ENCODE peak calls at places on chromosome 15, in eight cellular contexts. U is progenitor cell of endocrine pancreas, Q is GM23338, G is WERI-Rb-1, N is thoracic aorta, J is SK-N-SH, W is endothelial cell, O is IMR-90. R is an unnamed sample.

GRCh38 chr15:87736401-87736800 is 520.1 kb downstream of the NTRK3 start:
- DNase-seq in G (no peak), O (peak), J (no peak), Q (no peak), N (no peak), U (no peak), W (no peak), R (no peak)

GRCh38 chr15:41559489-41560177 is 621 bp downstream of the TYRO3 start:
- DNase-seq in G (no peak), Q (no peak), W (no peak), N (no peak), J (peak), O (no peak), U (no peak), R (no peak)

GRCh38 chr15:72339777-72340177 is 19.8 kb upstream of the CELF6 start:
- DNase-seq in U (no peak), G (no peak), N (no peak), J (peak), Q (no peak), W (no peak), O (peak), R (no peak)

GRCh38 chr15:72042865-72043264 is 75.1 kb downstream of the MYO9A start:
- DNase-seq in G (no peak), Q (no peak), U (no peak), N (no peak), J (no peak), W (no peak), O (no peak), R (no peak)

GRCh38 chr15:36954486-36954885 is 145.9 kb downstream of the MEIS2 start:
- DNase-seq in G (no peak), N (no peak), W (no peak), Q (no peak), U (no peak), O (peak), J (no peak), R (no peak)

GRCh38 chr15:40235201-40235890 is 3.5 kb upstream of the PAK6 start:
- DNase-seq in W (no peak), N (no peak), G (no peak), O (no peak), U (no peak), J (peak), Q (peak), R (no peak)

GRCh38 chr15:72474466-72474911 is 359 bp downstream of the ARIH1 start:
- DNase-seq in J (no peak), G (no peak), Q (no peak), N (no peak), U (no peak), W (peak), O (no peak), R (no peak)

GRCh38 chr15:90062023-90062728 is 40.1 kb downstream of the IDH2 start:
- DNase-seq in N (no peak), O (no peak), G (no peak), Q (peak), U (no peak), J (no peak), W (peak), R (no peak)

GRCh38 chr15:40338921-40339620 is 1.7 kb downstream of the CCDC9B start:
- DNase-seq in N (peak), G (no peak), J (no peak), U (no peak), Q (no peak), W (no peak), O (peak), R (no peak)

GRCh38 chr15:48541659-48542334 is 103.7 kb downstream of the FBN1 start:
- DNase-seq in U (no peak), J (peak), W (no peak), Q (no peak), N (no peak), G (no peak), O (peak), R (no peak)

GRCh38 chr15:31036783-31037182 is 45.4 kb upstream of the MTMR10 start:
- DNase-seq in G (no peak), W (no peak), J (no peak), Q (no peak), N (no peak), O (no peak), U (no peak), R (no peak)

GRCh38 chr15:44441095-44441501 is 13.7 kb downstream of the CTDSPL2 start:
- DNase-seq in U (no peak), N (no peak), O (no peak), W (no peak), Q (peak), G (no peak), J (no peak), R (no peak)

GRCh38 chr15:37744521-37744920 is 189.9 kb upstream of the TMCO5A start:
- DNase-seq in J (no peak), N (no peak), U (no peak), O (no peak), G (no peak), W (no peak), Q (no peak), R (no peak)

GRCh38 chr15:40872791-40873526 is 1.1 kb downstream of the RHOV start:
- DNase-seq in U (no peak), J (no peak), W (no peak), N (no peak), G (no peak), Q (no peak), O (no peak), R (no peak)

GRCh38 chr15:92584105-92584504 is 71.5 kb downstream of the FAM174B start:
- DNase-seq in N (no peak), W (no peak), G (no peak), U (no peak), Q (no peak), O (no peak), J (no peak), R (no peak)

GRCh38 chr15:66798426-66799061 is 96.5 kb downstream of the SMAD6 start:
- DNase-seq in N (no peak), G (no peak), O (peak), U (no peak), J (no peak), W (no peak), Q (no peak), R (no peak)

GRCh38 chr15:72375501-72375845 is 341 bp downstream of the HEXA start:
- DNase-seq in O (no peak), J (no peak), U (no peak), W (no peak), N (no peak), Q (peak), G (no peak), R (peak)

GRCh38 chr15:40702077-40702476 is 7.1 kb downstream of the RAD51 start:
- DNase-seq in O (peak), U (no peak), J (peak), N (no peak), Q (peak), W (no peak), G (no peak), R (no peak)

GRCh38 chr15:100663066-100663465 is 60.7 kb downstream of the ASB7 start:
- DNase-seq in G (peak), O (no peak), N (no peak), J (peak), W (peak), Q (peak), U (no peak), R (no peak)

GRCh38 chr15:94126999-94127398 is 104.4 kb upstream of the MCTP2 start:
- DNase-seq in N (no peak), U (no peak), O (no peak), J (no peak), Q (no peak), G (no peak), W (no peak), R (no peak)

GRCh38 chr15:83582386-83582785 is 71.5 kb upstream of the ADAMTSL3 start:
- DNase-seq in W (no peak), O (peak), J (no peak), U (no peak), G (no peak), Q (no peak), N (no peak), R (no peak)

GRCh38 chr15:39502048-39502447 is 78.8 kb upstream of the THBS1 start:
- DNase-seq in G (no peak), U (no peak), N (no peak), O (no peak), J (no peak), Q (no peak), W (no peak), R (no peak)

DNA sequence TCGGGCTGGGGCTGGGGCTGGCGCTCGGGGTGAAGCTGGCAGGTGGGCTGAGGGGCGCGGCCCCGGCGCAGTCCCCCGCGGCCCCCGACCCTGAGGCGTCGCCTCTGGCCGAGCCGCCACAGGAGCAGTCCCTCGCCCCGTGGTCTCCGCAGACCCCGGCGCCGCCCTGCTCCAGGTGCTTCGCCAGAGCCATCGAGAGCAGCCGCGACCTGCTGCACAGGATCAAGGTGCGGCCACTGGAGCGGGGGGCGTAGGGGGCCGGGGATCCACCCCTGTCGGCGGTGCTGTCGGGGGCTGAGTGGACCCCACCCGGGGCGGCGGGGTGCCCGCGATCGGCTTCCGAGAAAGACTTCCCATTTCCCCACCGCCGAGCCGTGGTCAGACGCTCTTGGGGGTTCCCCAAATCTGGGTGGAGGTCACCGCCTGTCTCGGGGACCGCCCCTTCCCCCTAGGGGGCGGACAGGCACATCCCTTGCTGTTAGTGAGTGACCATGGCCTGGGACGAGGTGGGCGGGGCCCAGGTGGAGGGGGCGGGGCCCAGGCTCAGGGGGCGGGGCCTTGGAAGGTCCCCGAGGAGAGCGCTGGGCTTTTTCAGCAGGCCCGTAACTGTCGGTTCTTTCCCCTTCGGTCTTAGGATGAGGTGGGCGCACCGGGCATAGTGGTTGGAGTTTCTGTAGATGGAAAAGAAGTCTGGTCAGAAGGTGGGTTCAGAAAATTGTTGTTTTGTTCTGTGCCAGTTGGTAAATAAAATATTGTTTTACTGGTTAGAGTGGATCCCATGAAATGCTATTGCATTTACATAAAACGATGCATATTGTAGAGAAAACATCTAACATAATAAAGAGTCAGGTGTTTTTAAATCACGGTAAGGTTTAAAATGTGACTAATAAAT is 587 bp downstream of the LACTB start:
- DNase-seq in W (peak), N (peak), G (peak), J (peak), Q (peak), U (peak), O (peak), R (peak)
- TF ChIP-seq CTCF in W (peak), N (peak), G (peak), J (peak), Q (peak), U (peak), O (no peak), R (peak)

GRCh38 chr15:55197719-55198118 is 978 bp upstream of the RSL24D1 start:
- DNase-seq in G (no peak), J (no peak), N (no peak), Q (no peak), W (no peak), O (no peak), U (no peak), R (no peak)

GRCh38 chr15:55198706-55199105 is 2.0 kb upstream of the RSL24D1 start:
- DNase-seq in G (no peak), Q (no peak), O (no peak), U (no peak), J (no peak), W (no peak), N (no peak), R (no peak)

GRCh38 chr15:55196458-55197361 is at the start of gene RSL24D1:
- DNase-seq in N (peak), J (peak), U (peak), W (peak), O (peak), G (peak), Q (peak), R (peak)

GRCh38 chr15:55196011-55196410 is 730 bp downstream of the RSL24D1 start:
- DNase-seq in U (no peak), N (no peak), Q (no peak), W (no peak), J (no peak), O (peak), G (no peak), R (no peak)

GRCh38 chr15:55197362-55197705 is 593 bp upstream of the RSL24D1 start:
- DNase-seq in J (no peak), Q (peak), U (no peak), O (no peak), N (no peak), W (no peak), G (no peak), R (no peak)
- TF ChIP-seq CTCF in J (peak), Q (no peak), U (no peak), O (no peak), N (no peak), W (no peak), G (no peak), R (no peak)

DNA sequence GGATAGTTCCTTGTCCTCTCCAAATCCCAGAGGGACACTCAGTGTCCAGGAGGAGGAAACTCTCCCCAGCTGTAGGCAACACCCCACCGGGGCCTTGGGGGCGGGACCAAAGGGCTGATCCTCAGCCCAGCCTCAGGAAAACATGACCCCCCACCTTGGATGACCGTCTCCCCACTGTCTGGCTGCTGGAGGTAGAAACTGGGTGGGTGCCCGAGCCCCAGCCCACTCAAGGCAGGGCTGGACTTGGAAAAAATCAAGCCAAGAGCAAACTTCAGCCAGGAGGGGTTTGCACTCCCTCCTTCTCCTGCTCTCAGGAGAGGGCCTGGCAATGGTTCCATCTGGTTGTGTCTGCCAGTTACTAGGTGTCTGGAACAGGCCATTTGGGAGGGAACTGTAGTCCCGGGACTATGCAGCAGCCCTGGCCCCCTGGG is 3.6 kb upstream of the RASL12 start:
- DNase-seq in N (peak), Q (no peak), O (no peak), J (no peak), G (no peak), W (no peak), U (no peak), R (no peak)
- TF ChIP-seq CTCF in N (no peak), Q (no peak), O (no peak), J (no peak), G (no peak), W (no peak), U (no peak), R (no peak)

GRCh38 chr15:58543664-58544335 is 112.0 kb downstream of the LIPC start:
- DNase-seq in O (no peak), G (no peak), J (no peak), W (no peak), N (no peak), Q (no peak), U (no peak), R (no peak)
- TF ChIP-seq CTCF in O (no peak), G (no peak), J (no peak), W (no peak), N (no peak), Q (no peak), U (no peak), R (no peak)

GRCh38 chr15:76333720-76334437 is 2.7 kb upstream of the ISL2 start:
- DNase-seq in Q (peak), J (peak), G (peak), O (no peak), W (no peak), U (no peak), N (no peak), R (peak)
- TF ChIP-seq CTCF in Q (peak), J (peak), G (peak), O (peak), W (no peak), U (peak), N (no peak), R (peak)

GRCh38 chr15:78301813-78302212 is 2.4 kb upstream of the SKIC8 start:
- DNase-seq in N (no peak), U (no peak), Q (no peak), O (no peak), W (no peak), J (no peak), G (no peak), R (no peak)

GRCh38 chr15:78302579-78302978 is 3.2 kb upstream of the SKIC8 start:
- DNase-seq in U (no peak), Q (no peak), J (no peak), G (no peak), O (peak), N (no peak), W (no peak), R (no peak)

GRCh38 chr15:78304487-78305413 is 5.3 kb upstream of the SKIC8 start:
- DNase-seq in W (no peak), Q (no peak), J (no peak), U (no peak), N (no peak), G (peak), O (no peak), R (no peak)

GRCh38 chr15:78306176-78306774 is 6.9 kb upstream of the SKIC8 start:
- DNase-seq in O (peak), J (no peak), W (no peak), G (no peak), N (no peak), U (no peak), Q (no peak), R (no peak)

GRCh38 chr15:78303729-78304486 is 4.5 kb upstream of the SKIC8 start:
- DNase-seq in N (no peak), J (no peak), W (no peak), G (no peak), U (no peak), O (no peak), Q (peak), R (no peak)
- TF ChIP-seq CTCF in N (no peak), J (no peak), W (no peak), G (no peak), U (peak), O (no peak), Q (no peak), R (no peak)

DNA sequence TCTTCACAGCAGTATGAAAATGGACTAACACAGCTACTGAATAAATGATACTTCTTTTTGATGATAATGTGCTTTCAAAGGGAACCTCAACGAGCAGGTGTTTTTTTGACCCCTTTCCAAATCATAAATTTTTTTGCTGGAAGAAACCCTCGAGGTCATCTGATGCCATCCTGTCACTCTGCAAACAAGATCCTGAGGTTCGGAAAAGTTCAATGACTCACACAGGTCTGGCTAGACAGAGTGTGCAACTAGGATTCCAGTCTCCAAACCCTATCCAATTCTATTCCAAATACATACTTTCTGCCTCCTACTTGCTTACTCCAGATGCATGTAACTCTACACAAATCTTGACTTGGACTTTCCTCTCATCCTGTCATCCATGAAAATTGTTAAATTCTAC is 124.7 kb downstream of the NEDD4 start:
- DNase-seq in O (peak), W (no peak), N (no peak), U (no peak), G (no peak), Q (no peak), J (no peak), R (no peak)
- TF ChIP-seq CTCF in O (no peak), W (no peak), N (no peak), U (no peak), G (no peak), Q (no peak), J (no peak), R (no peak)